ENCODE peak calls at places on chromosome 20, in five cellular contexts. One of them, this sample, is unnamed.

GRCh38 chr20:51575486-51575885 is 33.0 kb upstream of the NFATC2 start:
- DNase-seq in psoas muscle: no peak
- DNase-seq in body of pancreas: no peak
- DNase-seq in fibroblast of lung: no peak
- DNase-seq in right lobe of liver: no peak
- DNase-seq in this sample: no peak

GRCh38 chr20:44104807-44105517 is 82.0 kb downstream of the JPH2 start:
- DNase-seq in fibroblast of lung: peak; percentile 66
- DNase-seq in body of pancreas: no peak
- DNase-seq in psoas muscle: no peak
- DNase-seq in right lobe of liver: no peak
- DNase-seq in this sample: peak; percentile 81

GRCh38 chr20:58251979-58252591 is 23.6 kb upstream of the ANKRD60 start:
- DNase-seq in right lobe of liver: no peak
- DNase-seq in fibroblast of lung: peak; percentile 88
- DNase-seq in body of pancreas: no peak
- DNase-seq in psoas muscle: no peak
- DNase-seq in this sample: peak; percentile 98

GRCh38 chr20:39632757-39633156 is 670.6 kb downstream of the DHX35 start:
- DNase-seq in fibroblast of lung: no peak
- DNase-seq in body of pancreas: no peak
- DNase-seq in right lobe of liver: no peak
- DNase-seq in psoas muscle: no peak
- DNase-seq in this sample: no peak

GRCh38 chr20:19968488-19969073 is 48.6 kb upstream of the NAA20 start:
- DNase-seq in right lobe of liver: no peak
- DNase-seq in body of pancreas: no peak
- DNase-seq in fibroblast of lung: no peak
- DNase-seq in psoas muscle: no peak
- DNase-seq in this sample: no peak

GRCh38 chr20:57716202-57716601 is 6.4 kb upstream of the PMEPA1 start:
- DNase-seq in body of pancreas: no peak
- DNase-seq in psoas muscle: no peak
- DNase-seq in right lobe of liver: no peak
- DNase-seq in fibroblast of lung: peak; percentile 54
- DNase-seq in this sample: peak; percentile 93

GRCh38 chr20:14991023-14991422 is 653.6 kb upstream of the FLRT3 start:
- DNase-seq in right lobe of liver: no peak
- DNase-seq in fibroblast of lung: no peak
- DNase-seq in body of pancreas: no peak
- DNase-seq in psoas muscle: no peak
- DNase-seq in this sample: peak; percentile 70

GRCh38 chr20:22729180-22729579 is 144.8 kb upstream of the FOXA2 start:
- DNase-seq in fibroblast of lung: no peak
- DNase-seq in right lobe of liver: no peak
- DNase-seq in psoas muscle: no peak
- DNase-seq in body of pancreas: no peak
- DNase-seq in this sample: no peak

GRCh38 chr20:62906647-62907375 is 19.5 kb downstream of the DIDO1 start:
- DNase-seq in psoas muscle: no peak
- DNase-seq in fibroblast of lung: no peak
- DNase-seq in body of pancreas: no peak
- DNase-seq in right lobe of liver: no peak
- DNase-seq in this sample: no peak

GRCh38 chr20:38680492-38681118 is 43.7 kb upstream of the SLC32A1 start:
- DNase-seq in right lobe of liver: no peak
- DNase-seq in psoas muscle: no peak
- DNase-seq in body of pancreas: no peak
- DNase-seq in fibroblast of lung: peak; percentile 33
- DNase-seq in this sample: peak; percentile 25

GRCh38 chr20:37275125-37275524 is 13.5 kb upstream of the GHRH start:
- DNase-seq in body of pancreas: no peak
- DNase-seq in psoas muscle: no peak
- DNase-seq in fibroblast of lung: no peak
- DNase-seq in right lobe of liver: no peak
- DNase-seq in this sample: no peak

GRCh38 chr20:37380864-37381579 is 35.1 kb downstream of the SRC start:
- DNase-seq in psoas muscle: peak; percentile 38
- DNase-seq in right lobe of liver: no peak
- DNase-seq in body of pancreas: no peak
- DNase-seq in fibroblast of lung: no peak
- DNase-seq in this sample: no peak

GRCh38 chr20:33914871-33915270 is 78.8 kb upstream of the RALY start:
- DNase-seq in fibroblast of lung: peak; percentile 34
- DNase-seq in right lobe of liver: no peak
- DNase-seq in psoas muscle: no peak
- DNase-seq in body of pancreas: no peak
- DNase-seq in this sample: peak; percentile 77

GRCh38 chr20:57006411-57007170 is 259.9 kb downstream of the BMP7 start:
- DNase-seq in psoas muscle: no peak
- DNase-seq in right lobe of liver: no peak
- DNase-seq in body of pancreas: no peak
- DNase-seq in fibroblast of lung: no peak
- DNase-seq in this sample: no peak

GRCh38 chr20:44756956-44757355 is 11.3 kb downstream of the KCNK15 start:
- DNase-seq in psoas muscle: no peak
- DNase-seq in right lobe of liver: no peak
- DNase-seq in fibroblast of lung: no peak
- DNase-seq in body of pancreas: no peak
- DNase-seq in this sample: no peak

GRCh38 chr20:56400001-56400640 is 7.7 kb downstream of the CSTF1 start:
- DNase-seq in psoas muscle: no peak
- DNase-seq in body of pancreas: peak; percentile 47
- DNase-seq in right lobe of liver: no peak
- DNase-seq in fibroblast of lung: peak; percentile 88
- DNase-seq in this sample: peak; percentile 56

GRCh38 chr20:13436530-13436929 is 202.2 kb downstream of the TASP1 start:
- DNase-seq in body of pancreas: no peak
- DNase-seq in right lobe of liver: no peak
- DNase-seq in psoas muscle: no peak
- DNase-seq in fibroblast of lung: no peak
- DNase-seq in this sample: no peak

GRCh38 chr20:58550661-58551060 is 35.5 kb upstream of the APCDD1L start:
- DNase-seq in body of pancreas: no peak
- DNase-seq in fibroblast of lung: peak; percentile 94
- DNase-seq in right lobe of liver: no peak
- DNase-seq in psoas muscle: no peak
- DNase-seq in this sample: no peak

GRCh38 chr20:48703511-48704219 is 124.1 kb downstream of the PREX1 start:
- DNase-seq in right lobe of liver: no peak
- DNase-seq in body of pancreas: no peak
- DNase-seq in psoas muscle: peak; percentile 77
- DNase-seq in fibroblast of lung: no peak
- DNase-seq in this sample: no peak

GRCh38 chr20:49276895-49277785 is 717 bp downstream of the ZNFX1 start:
- DNase-seq in right lobe of liver: no peak
- DNase-seq in psoas muscle: peak; percentile 68
- DNase-seq in fibroblast of lung: no peak
- DNase-seq in body of pancreas: peak; percentile 43
- DNase-seq in this sample: no peak

GRCh38 chr20:8461186-8461585 is 329.1 kb downstream of the PLCB1 start:
- DNase-seq in right lobe of liver: no peak
- DNase-seq in body of pancreas: no peak
- DNase-seq in fibroblast of lung: no peak
- DNase-seq in psoas muscle: no peak
- DNase-seq in this sample: no peak

GRCh38 chr20:9514461-9515210 is at the start of gene LAMP5:
- DNase-seq in body of pancreas: no peak
- DNase-seq in psoas muscle: no peak
- DNase-seq in fibroblast of lung: peak; percentile 32
- DNase-seq in right lobe of liver: no peak
- DNase-seq in this sample: peak; percentile 5

GRCh38 chr20:32539817-32540675 is 45.1 kb downstream of the NOL4L start:
- DNase-seq in body of pancreas: no peak
- DNase-seq in psoas muscle: no peak
- DNase-seq in fibroblast of lung: no peak
- DNase-seq in right lobe of liver: no peak
- DNase-seq in this sample: peak; percentile 26

GRCh38 chr20:54062812-54063280 is 7.5 kb downstream of the BCAS1 start:
- DNase-seq in body of pancreas: no peak
- DNase-seq in right lobe of liver: no peak
- DNase-seq in psoas muscle: no peak
- DNase-seq in fibroblast of lung: peak; percentile 66
- DNase-seq in this sample: peak; percentile 59

GRCh38 chr20:17617212-17617867 is 47.5 kb downstream of the DSTN start:
- DNase-seq in psoas muscle: peak; percentile 79
- DNase-seq in fibroblast of lung: peak; percentile 45
- DNase-seq in right lobe of liver: peak; percentile 60
- DNase-seq in body of pancreas: peak; percentile 58
- DNase-seq in this sample: no peak

GRCh38 chr20:62230696-62231095 is 7.6 kb upstream of the OSBPL2 start:
- DNase-seq in right lobe of liver: no peak
- DNase-seq in body of pancreas: no peak
- DNase-seq in psoas muscle: no peak
- DNase-seq in fibroblast of lung: no peak
- DNase-seq in this sample: no peak

GRCh38 chr20:21323640-21324039 is 20.5 kb downstream of the XRN2 start:
- DNase-seq in fibroblast of lung: peak; percentile 85
- DNase-seq in psoas muscle: no peak
- DNase-seq in body of pancreas: no peak
- DNase-seq in right lobe of liver: no peak
- DNase-seq in this sample: peak; percentile 93

GRCh38 chr20:38229376-38230252 is 30.9 kb downstream of the KIAA1755 start:
- DNase-seq in fibroblast of lung: peak; percentile 50
- DNase-seq in body of pancreas: no peak
- DNase-seq in psoas muscle: no peak
- DNase-seq in right lobe of liver: no peak
- DNase-seq in this sample: peak; percentile 19

GRCh38 chr20:62603907-62604785 is 38.2 kb upstream of the SLCO4A1 start:
- DNase-seq in body of pancreas: no peak
- DNase-seq in right lobe of liver: no peak
- DNase-seq in psoas muscle: peak; percentile 38
- DNase-seq in fibroblast of lung: no peak
- DNase-seq in this sample: no peak

GRCh38 chr20:3981132-3981452 is 34.3 kb downstream of the RNF24 start:
- DNase-seq in body of pancreas: no peak
- DNase-seq in right lobe of liver: no peak
- DNase-seq in psoas muscle: no peak
- DNase-seq in fibroblast of lung: no peak
- DNase-seq in this sample: no peak
- H3K4me3 ChIP-seq in body of pancreas: no peak overlapping the region
- H3K4me3 ChIP-seq in right lobe of liver: no peak overlapping the region
- H3K4me3 ChIP-seq in psoas muscle: no peak overlapping the region
- H3K4me3 ChIP-seq in fibroblast of lung: no peak overlapping the region
- H3K4me3 ChIP-seq in this sample: no peak overlapping the region

DNA sequence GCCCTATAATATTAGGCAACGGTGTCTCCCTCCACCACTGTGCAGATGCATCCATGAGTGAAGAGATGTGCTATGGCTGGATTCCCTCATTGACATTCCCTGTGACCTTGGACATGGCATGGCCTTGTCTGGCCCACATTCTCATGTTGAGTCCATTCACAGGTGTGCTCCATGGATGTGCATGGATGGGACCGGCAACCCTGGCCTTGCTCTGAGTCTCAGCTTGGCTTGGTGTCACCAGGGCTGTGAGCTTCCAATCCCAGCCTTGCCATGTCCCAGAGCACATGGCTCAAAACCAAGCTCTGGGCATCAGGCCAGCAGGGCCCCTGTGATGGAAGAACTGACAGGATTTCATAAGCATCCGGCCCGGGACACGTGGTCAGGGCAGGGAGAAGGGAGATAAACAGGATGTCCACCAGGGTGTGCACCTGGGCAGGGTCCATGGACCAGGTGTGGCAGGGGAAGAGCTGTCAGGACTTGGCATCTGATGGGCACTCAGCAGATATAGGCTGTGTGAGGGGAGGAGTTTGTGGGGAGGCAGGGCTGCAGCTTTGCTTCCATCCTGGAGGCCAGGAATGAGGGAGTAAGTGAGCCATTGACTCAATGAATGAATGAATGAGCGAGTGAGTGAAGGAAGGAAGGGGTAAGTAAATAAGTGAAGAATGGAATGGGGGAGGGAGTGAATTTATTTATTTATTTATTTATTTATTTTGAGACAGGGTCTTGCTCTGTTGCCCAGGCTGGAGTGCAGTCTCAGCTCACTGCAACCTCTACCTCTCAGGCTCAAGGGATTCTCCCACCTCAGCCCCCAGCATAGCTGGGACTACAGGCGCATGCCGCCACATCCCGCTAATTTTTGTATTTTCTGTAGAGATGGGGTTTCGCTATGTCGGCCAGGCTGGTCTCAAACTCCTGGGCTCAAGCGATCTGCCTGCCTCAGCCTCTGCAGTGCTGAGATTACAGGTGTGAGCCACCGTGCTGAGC is 15.7 kb downstream of the NRSN2 start:
- DNase-seq in fibroblast of lung: peak; percentile 94
- DNase-seq in right lobe of liver: peak; percentile 97
- DNase-seq in body of pancreas: peak; percentile 88
- DNase-seq in psoas muscle: peak; percentile 82
- DNase-seq in this sample: peak; percentile 89
- TF ChIP-seq CTCF in fibroblast of lung: peak; percentile 55
- TF ChIP-seq CTCF in right lobe of liver: peak; percentile 57
- TF ChIP-seq CTCF in body of pancreas: peak; percentile 84
- TF ChIP-seq CTCF in psoas muscle: peak; percentile 17
- TF ChIP-seq CTCF in this sample: peak; percentile 87

GRCh38 chr20:35547319-35547718 is 5.4 kb downstream of the ERGIC3 start:
- DNase-seq in right lobe of liver: peak; percentile 17
- DNase-seq in psoas muscle: peak; percentile 6
- DNase-seq in body of pancreas: no peak
- DNase-seq in fibroblast of lung: no peak
- DNase-seq in this sample: no peak
- H3K36me3 ChIP-seq in right lobe of liver: peaks cover 28% of the 10 kb centered on the region
- H3K36me3 ChIP-seq in psoas muscle: peaks cover 89% of the 10 kb centered on the region
- H3K36me3 ChIP-seq in body of pancreas: peaks cover 9% of the 10 kb centered on the region
- H3K36me3 ChIP-seq in fibroblast of lung: peaks cover 23% of the 10 kb centered on the region
- H3K36me3 ChIP-seq in this sample: peaks cover 31% of the 10 kb centered on the region

DNA sequence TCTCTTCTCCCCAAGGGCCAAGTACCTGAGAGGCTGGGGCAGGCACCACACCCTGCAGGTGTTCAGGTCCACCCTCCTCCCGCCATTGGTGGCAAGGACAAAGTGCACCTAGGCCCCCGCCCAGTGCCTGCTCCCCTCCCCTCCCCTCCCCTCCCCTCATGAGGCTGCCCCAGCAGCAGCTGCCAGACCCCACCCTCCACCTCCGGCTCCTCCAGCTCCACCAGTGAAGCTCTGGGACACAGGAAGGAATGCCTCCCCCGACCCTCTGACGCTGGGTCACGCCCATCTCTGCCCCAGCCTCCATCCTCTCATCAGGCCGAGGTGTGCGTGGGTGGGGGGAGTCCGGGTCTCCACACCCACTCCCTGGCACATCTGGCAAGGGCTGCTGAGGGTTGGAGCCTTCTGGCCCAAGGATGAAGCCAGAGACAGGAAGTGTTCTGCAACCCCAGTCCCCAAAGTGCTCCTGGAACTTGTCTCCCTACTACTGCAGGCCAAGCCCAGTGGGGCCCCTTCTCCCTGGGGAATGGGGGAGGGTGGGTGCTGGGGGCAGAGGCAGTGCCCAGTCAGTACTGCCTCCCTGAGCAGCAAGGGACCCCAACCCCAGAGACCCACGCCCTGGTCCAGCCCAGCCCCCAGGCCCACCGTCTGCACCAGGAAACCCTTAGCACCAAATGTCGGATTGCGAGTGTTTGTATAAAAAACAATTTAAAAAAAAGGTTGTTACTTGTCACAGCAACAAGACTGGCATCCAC is 1.6 kb upstream of the UCKL1 start:
- DNase-seq in fibroblast of lung: no peak
- DNase-seq in right lobe of liver: no peak
- DNase-seq in body of pancreas: no peak
- DNase-seq in psoas muscle: peak; percentile 67
- DNase-seq in this sample: peak; percentile 59
- H3K4me3 ChIP-seq in fibroblast of lung: no peak overlapping the region
- H3K4me3 ChIP-seq in right lobe of liver: no peak overlapping the region
- H3K4me3 ChIP-seq in body of pancreas: no peak overlapping the region
- H3K4me3 ChIP-seq in psoas muscle: peak overlapping the region; percentile 100
- H3K4me3 ChIP-seq in this sample: peak overlapping the region; percentile 53